ENCODE peak calls at places on chromosomes 5 and 9, in six cellular contexts. B, F, P, N, A and R are unnamed samples.

GRCh38 chr9:117019242-117019641 is 332.1 kb downstream of the TRIM32 start:
- DNase-seq in B (no peak), F (no peak), P (no peak), N (no peak), A (no peak), R (no peak)

GRCh38 chr9:131593255-131593820 is 48.0 kb downstream of the PRRT1B start:
- DNase-seq in B (no peak), F (no peak), P (no peak), N (peak), A (no peak), R (no peak)

GRCh38 chr9:127418037-127418471 is 6.1 kb upstream of the ZNF79 start:
- DNase-seq in B (peak), F (no peak), P (no peak), N (no peak), A (peak), R (peak)

GRCh38 chr9:759541-759940 is 82.0 kb upstream of the DMRT1 start:
- DNase-seq in B (no peak), F (no peak), P (no peak), N (no peak), A (no peak), R (no peak)

GRCh38 chr9:128891354-128892222 is 9.7 kb downstream of the LRRC8A start:
- DNase-seq in B (no peak), F (no peak), P (no peak), N (no peak), A (no peak), R (no peak)

GRCh38 chr5:76691470-76692273 is 24.3 kb upstream of the F2R start:
- DNase-seq in B (peak), F (no peak), P (no peak), N (peak), A (peak), R (no peak)

GRCh38 chr9:125659201-125659840 is 47.7 kb downstream of the MAPKAP1 start:
- DNase-seq in B (no peak), F (no peak), P (no peak), N (no peak), A (no peak), R (no peak)

GRCh38 chr9:87087197-87087596 is 139.9 kb upstream of the GAS1 start:
- DNase-seq in B (no peak), F (no peak), P (no peak), N (no peak), A (no peak), R (no peak)

GRCh38 chr5:171367424-171368370 is 20.0 kb upstream of the NPM1 start:
- DNase-seq in B (no peak), F (no peak), P (no peak), N (peak), A (no peak), R (no peak)

GRCh38 chr5:146560205-146560812 is 44.3 kb upstream of the GPR151 start:
- DNase-seq in B (no peak), F (no peak), P (no peak), N (peak), A (no peak), R (no peak)

GRCh38 chr5:84430863-84431663 is 46.4 kb upstream of the EDIL3 start:
- DNase-seq in B (no peak), F (no peak), P (no peak), N (peak), A (no peak), R (no peak)

GRCh38 chr9:123063172-123063508 is 29.7 kb downstream of the GPR21 start:
- DNase-seq in B (no peak), F (no peak), P (no peak), N (peak), A (no peak), R (no peak)

GRCh38 chr5:74294231-74294705 is 346.3 kb downstream of the ENC1 start:
- DNase-seq in B (no peak), F (no peak), P (peak), N (no peak), A (no peak), R (no peak)

GRCh38 chr9:14373726-14374125 is 59.8 kb upstream of the NFIB start:
- DNase-seq in B (no peak), F (no peak), P (no peak), N (no peak), A (no peak), R (no peak)

GRCh38 chr9:9790216-9790872 is 822.5 kb downstream of the PTPRD start:
- DNase-seq in B (peak), F (no peak), P (no peak), N (no peak), A (peak), R (no peak)

GRCh38 chr9:132810314-132810713 is 67.8 kb downstream of the AK8 start:
- DNase-seq in B (no peak), F (no peak), P (no peak), N (no peak), A (no peak), R (no peak)

GRCh38 chr9:126690431-126691051 is 76.8 kb downstream of the LMX1B start:
- DNase-seq in B (peak), F (peak), P (no peak), N (no peak), A (peak), R (peak)

GRCh38 chr5:44389410-44389879 is at the start of gene FGF10:
- DNase-seq in B (peak), F (no peak), P (peak), N (no peak), A (peak), R (no peak)